ENCODE peak calls at places on chromosomes 16 and 17, in four cellular contexts. Z is DND-41, M is endothelial cell of umbilical vein, X is mesenchymal stem cell. L is an unnamed sample.

GRCh38 chr17:45006927-45007461 is 38.9 kb upstream of the C1QL1 start:
- DNase-seq in Z (no peak), M (no peak), X (no peak), L (no peak)

GRCh38 chr17:35088647-35088910 is 25.1 kb upstream of the RFFL start:
- DNase-seq in Z (no peak), M (no peak), X (no peak), L (no peak)

GRCh38 chr17:47739150-47739549 is 6.1 kb downstream of the TBX21 start:
- DNase-seq in Z (no peak), M (no peak), X (no peak), L (no peak)

GRCh38 chr17:17492085-17492484 is 4.1 kb downstream of the RASD1 start:
- DNase-seq in Z (no peak), M (no peak), X (no peak), L (no peak)

GRCh38 chr16:53768593-53768992 is 64.6 kb downstream of the FTO start:
- DNase-seq in Z (no peak), M (no peak), X (peak; percentile 94), L (peak; percentile 95)

GRCh38 chr16:71734511-71734910 is 10.0 kb upstream of the PHLPP2 start:
- DNase-seq in Z (no peak), M (no peak), X (no peak), L (no peak)

GRCh38 chr17:29103341-29103740 is 60.4 kb downstream of the PIPOX start:
- DNase-seq in Z (no peak), M (no peak), X (no peak), L (no peak)

GRCh38 chr17:39104046-39104445 is 47.4 kb downstream of the PLXDC1 start:
- DNase-seq in Z (no peak), M (no peak), X (peak; percentile 77), L (peak; percentile 63)

GRCh38 chr17:70775667-70776066 is 606.3 kb downstream of the KCNJ2 start:
- DNase-seq in Z (no peak), M (no peak), X (no peak), L (no peak)

DNA sequence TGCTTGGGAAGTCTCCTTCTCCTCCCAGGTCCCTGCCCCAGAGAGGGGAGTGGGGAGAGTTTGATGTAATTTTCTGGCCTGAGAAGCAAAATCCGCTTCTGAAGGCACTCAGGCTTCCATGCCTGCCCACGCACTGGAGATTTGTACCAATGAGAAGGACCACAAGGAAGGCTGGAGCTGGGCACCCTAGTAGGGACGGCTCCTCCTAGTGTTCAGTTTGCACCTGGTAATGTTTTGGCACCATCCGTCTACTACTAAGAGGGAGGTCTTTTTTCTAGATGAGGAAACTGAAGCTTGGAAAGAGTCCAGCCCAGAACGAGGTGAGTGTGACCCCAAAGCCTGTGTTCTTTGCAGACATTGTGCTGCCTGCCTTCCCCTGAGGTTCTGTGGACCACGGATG is 83.6 kb upstream of the NLRP1 start:
- DNase-seq in Z (no peak), M (no peak), X (no peak), L (no peak)
- H3K27me3 ChIP-seq in Z (peaks cover 6% of the 10 kb centered on the region), M (peaks cover 2% of the 10 kb centered on the region), X (peaks cover 49% of the 10 kb centered on the region), L (peaks cover 2% of the 10 kb centered on the region)

GRCh38 chr17:72206376-72206775 is 85.6 kb downstream of the SOX9 start:
- DNase-seq in Z (no peak), M (no peak), X (no peak), L (no peak)
- H3K27ac ChIP-seq in Z (no peak overlapping the region), M (no peak overlapping the region), X (no peak overlapping the region), L (no peak overlapping the region)

DNA sequence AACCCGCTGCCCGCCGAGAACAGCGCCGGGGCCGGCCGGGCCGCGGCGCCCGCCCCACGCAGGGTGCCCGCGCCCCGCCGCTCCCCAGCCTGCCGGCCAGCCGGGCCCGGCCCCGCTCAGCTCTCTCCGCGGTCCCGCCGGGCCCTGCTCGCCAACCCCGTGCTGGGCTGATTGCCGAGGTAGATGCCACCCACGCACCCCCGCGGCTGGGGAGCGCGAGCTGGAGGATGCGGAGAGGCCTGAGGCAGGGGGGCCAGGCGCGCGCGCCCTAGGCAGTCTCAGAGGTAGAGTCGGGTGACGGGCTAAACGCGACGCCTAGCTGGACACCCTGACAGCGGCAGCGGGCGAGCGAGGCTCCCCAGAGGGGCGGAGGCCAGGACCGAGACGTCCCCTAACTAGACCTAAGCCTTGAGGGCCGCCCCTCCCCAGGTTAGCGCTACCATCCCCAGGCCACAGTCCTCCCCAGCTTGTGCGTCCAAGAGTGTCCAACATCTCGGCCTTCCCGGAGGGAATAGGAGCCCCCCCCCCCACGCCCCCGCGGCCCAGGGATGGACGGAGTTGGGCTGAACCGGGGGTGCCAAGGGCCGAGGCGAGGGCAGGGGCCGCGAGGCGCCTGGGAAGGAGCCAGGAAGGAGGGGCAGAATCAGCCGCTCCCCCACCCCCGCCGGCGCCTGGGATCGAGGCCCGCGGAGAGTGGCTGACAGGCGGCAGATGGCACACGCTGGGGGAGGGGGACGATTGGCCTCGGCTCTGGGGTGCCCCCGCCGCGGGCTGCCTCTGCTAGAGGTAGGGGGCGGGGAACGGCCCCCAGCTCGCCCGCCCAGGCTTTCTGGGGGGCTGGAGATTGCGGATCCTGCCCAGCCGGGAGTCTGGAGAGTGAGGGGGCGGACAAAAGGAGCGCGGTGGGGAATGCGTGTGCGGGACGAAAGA is 2.6 kb upstream of the ZNF423 start:
- DNase-seq in Z (peak; percentile 13), M (peak; percentile 22), X (peak; percentile 35), L (peak; percentile 37)
- H3K9ac ChIP-seq in Z (no peak overlapping the region), M (peak overlapping the region; percentile 9), X (peak overlapping the region; percentile 59), L (peak overlapping the region; percentile 46)

DNA sequence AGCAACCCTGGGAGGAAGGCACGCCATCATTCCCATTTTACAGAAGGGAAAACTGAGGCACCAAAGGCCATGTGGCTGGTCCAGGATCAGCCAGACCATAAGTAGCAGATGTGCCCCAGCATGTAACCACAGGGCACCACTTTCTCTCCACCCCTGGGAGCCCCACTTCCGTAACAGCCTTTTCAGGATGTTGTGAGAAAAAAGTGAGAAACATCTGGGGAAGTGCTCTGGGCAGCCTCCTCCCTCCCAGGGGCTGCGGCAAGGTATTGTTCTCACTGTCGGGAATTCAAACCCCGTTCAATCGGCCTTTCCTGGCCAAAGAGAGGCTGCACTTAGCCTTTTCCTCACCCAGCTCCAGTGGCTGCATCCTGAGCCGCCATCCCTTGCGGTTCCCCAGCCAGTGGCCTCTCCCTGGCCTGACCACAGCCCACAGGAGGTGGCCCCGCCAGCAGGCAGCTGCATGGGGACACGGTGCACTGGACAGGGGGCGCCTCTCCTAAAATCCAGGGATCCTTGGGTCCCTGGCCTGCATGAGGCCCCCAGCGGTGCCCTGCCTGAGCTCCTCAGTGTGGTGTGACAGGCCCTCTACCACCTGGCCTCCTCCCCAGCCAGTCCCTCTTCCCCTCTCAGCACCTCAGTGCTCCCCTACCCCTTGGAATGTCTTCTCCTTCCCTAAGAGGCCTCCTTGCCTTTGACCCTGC is 5.7 kb upstream of the CDH5 start:
- DNase-seq in Z (peak; percentile 18), M (peak; percentile 82), X (no peak), L (no peak)
- H3K27me3 ChIP-seq in Z (peaks cover 22% of the 10 kb centered on the region), M (no peaks in the 10 kb centered on the region), X (peaks cover 63% of the 10 kb centered on the region), L (no peaks in the 10 kb centered on the region)

GRCh38 chr17:76599699-76600460 is 14.2 kb upstream of the ST6GALNAC2 start:
- DNase-seq in Z (no peak), M (peak; percentile 67), X (no peak), L (peak; percentile 36)
- H3K27ac ChIP-seq in Z (no peak overlapping the region), M (no peak overlapping the region), X (no peak overlapping the region), L (no peak overlapping the region)